ENCODE peak calls at places on chromosomes 6 and 20, in ten cellular contexts. N, J, R, K, F, M, X, B, L and C are unnamed samples.

GRCh38 chr6:6825986-6826901 is 237.7 kb downstream of the LY86 start:
- DNase-seq in N (peak), J (no peak), R (no peak), K (no peak), F (peak), M (no peak), X (no peak), B (peak), L (no peak), C (peak)

GRCh38 chr20:14538433-14538832 is 201.0 kb upstream of the FLRT3 start:
- DNase-seq in N (no peak), J (no peak), R (no peak), K (no peak), F (no peak), M (no peak), X (no peak), B (no peak), L (no peak), C (no peak)

GRCh38 chr6:6712258-6712978 is 123.9 kb downstream of the LY86 start:
- DNase-seq in N (peak), J (peak), R (no peak), K (no peak), F (no peak), M (no peak), X (no peak), B (no peak), L (no peak), C (peak)

GRCh38 chr6:7150381-7151064 is 42.8 kb downstream of the RREB1 start:
- DNase-seq in N (peak), J (no peak), R (no peak), K (no peak), F (no peak), M (no peak), X (no peak), B (no peak), L (no peak), C (peak)

GRCh38 chr20:44909872-44910689 is at the start of gene PABPC1L:
- DNase-seq in N (peak), J (peak), R (no peak), K (peak), F (peak), M (peak), X (peak), B (peak), L (peak), C (peak)

GRCh38 chr6:166240889-166241288 is 67.3 kb downstream of the PRR18 start:
- DNase-seq in N (no peak), J (no peak), R (no peak), K (no peak), F (no peak), M (no peak), X (no peak), B (no peak), L (no peak), C (no peak)

GRCh38 chr6:163691049-163691448 is 276.5 kb downstream of the QKI start:
- DNase-seq in N (no peak), J (no peak), R (no peak), K (no peak), F (no peak), M (no peak), X (no peak), B (no peak), L (no peak), C (no peak)

GRCh38 chr20:37846573-37846972 is 56.4 kb upstream of the VSTM2L start:
- DNase-seq in N (no peak), J (no peak), R (no peak), K (no peak), F (no peak), M (no peak), X (no peak), B (no peak), L (no peak), C (no peak)

GRCh38 chr6:56370591-56371198 is 123.3 kb upstream of the COL21A1 start:
- DNase-seq in N (peak), J (peak), R (peak), K (no peak), F (peak), M (no peak), X (no peak), B (peak), L (no peak), C (no peak)

GRCh38 chr6:24876496-24877465 is 59.0 kb downstream of the RIPOR2 start:
- DNase-seq in N (peak), J (no peak), R (no peak), K (no peak), F (no peak), M (no peak), X (no peak), B (no peak), L (no peak), C (no peak)

GRCh38 chr6:151782560-151782959 is 24.9 kb upstream of the ESR1 start:
- DNase-seq in N (no peak), J (no peak), R (no peak), K (no peak), F (no peak), M (no peak), X (no peak), B (no peak), L (no peak), C (no peak)

GRCh38 chr20:19756756-19757486 is 1.1 kb upstream of the RIN2 start:
- DNase-seq in N (peak), J (no peak), R (peak), K (no peak), F (no peak), M (no peak), X (no peak), B (no peak), L (no peak), C (no peak)

GRCh38 chr20:39019805-39020325 is 57.7 kb downstream of the DHX35 start:
- DNase-seq in N (no peak), J (peak), R (no peak), K (no peak), F (no peak), M (no peak), X (no peak), B (no peak), L (no peak), C (no peak)

GRCh38 chr20:46001498-46001897 is 7.2 kb upstream of the MMP9 start:
- DNase-seq in N (no peak), J (no peak), R (no peak), K (no peak), F (no peak), M (no peak), X (no peak), B (no peak), L (no peak), C (no peak)

GRCh38 chr20:36572701-36573102 is 695 bp upstream of the TGIF2 start:
- DNase-seq in N (peak), J (peak), R (no peak), K (peak), F (peak), M (no peak), X (peak), B (no peak), L (peak), C (no peak)

GRCh38 chr6:56375806-56376205 is 128.4 kb upstream of the COL21A1 start:
- DNase-seq in N (no peak), J (no peak), R (no peak), K (no peak), F (no peak), M (no peak), X (no peak), B (no peak), L (no peak), C (no peak)

GRCh38 chr6:143505111-143505510 is 6.4 kb downstream of the FUCA2 start:
- DNase-seq in N (no peak), J (no peak), R (no peak), K (no peak), F (no peak), M (no peak), X (no peak), B (no peak), L (no peak), C (no peak)

GRCh38 chr6:140052757-140053729 is 678.6 kb upstream of the CITED2 start:
- DNase-seq in N (peak), J (peak), R (no peak), K (no peak), F (no peak), M (no peak), X (no peak), B (no peak), L (no peak), C (no peak)

GRCh38 chr6:394641-395289 is 3.2 kb downstream of the IRF4 start:
- DNase-seq in N (no peak), J (no peak), R (no peak), K (no peak), F (no peak), M (no peak), X (no peak), B (no peak), L (no peak), C (no peak)

GRCh38 chr20:36092424-36093024 is 62.0 kb upstream of the EPB41L1 start:
- DNase-seq in N (peak), J (peak), R (no peak), K (no peak), F (no peak), M (peak), X (no peak), B (no peak), L (no peak), C (no peak)

GRCh38 chr6:106692112-106692822 is 62.9 kb downstream of the QRSL1 start:
- DNase-seq in N (peak), J (peak), R (no peak), K (no peak), F (no peak), M (peak), X (no peak), B (peak), L (no peak), C (no peak)

GRCh38 chr6:158761746-158762145 is 57.4 kb downstream of the EZR start:
- DNase-seq in N (no peak), J (no peak), R (no peak), K (no peak), F (no peak), M (no peak), X (no peak), B (no peak), L (no peak), C (no peak)

GRCh38 chr6:166947251-166947650 is 9.1 kb downstream of the RNASET2 start:
- DNase-seq in N (no peak), J (no peak), R (no peak), K (no peak), F (no peak), M (no peak), X (no peak), B (no peak), L (no peak), C (no peak)